ENCODE peak calls at places on chromosome 22, in nine cellular contexts. One of them, this sample, is unnamed.

GRCh38 chr22:16866167-16866566 is 41.0 kb upstream of the XKR3 start:
- DNase-seq in activated CD8-positive, alpha-beta memory T cell treated with anti-CD3 and anti-CD28 coated beads, Interleukin-2, amount 50 U/mL, for 4 hours: no peak
- DNase-seq in T1000: no peak
- DNase-seq in NCI-H1417: no peak
- DNase-seq in NB4: no peak
- DNase-seq in activated T-cell treated with anti-CD3 and anti-CD28 coated beads for 1 hour: no peak
- DNase-seq in mucosa of descending colon: no peak
- DNase-seq in small intestine: no peak
- DNase-seq in fibroblast of lung: no peak
- DNase-seq in this sample: peak; percentile 68

GRCh38 chr22:42430486-42431125 is 1.6 kb downstream of the NFAM1 start:
- DNase-seq in NB4: peak; percentile 88
- DNase-seq in fibroblast of lung: no peak
- DNase-seq in NCI-H1417: no peak
- DNase-seq in small intestine: no peak
- DNase-seq in activated T-cell treated with anti-CD3 and anti-CD28 coated beads for 1 hour: no peak
- DNase-seq in activated CD8-positive, alpha-beta memory T cell treated with anti-CD3 and anti-CD28 coated beads, Interleukin-2, amount 50 U/mL, for 4 hours: no peak
- DNase-seq in T1000: no peak
- DNase-seq in mucosa of descending colon: no peak
- DNase-seq in this sample: no peak

GRCh38 chr22:33658775-33659174 is 261.5 kb downstream of the LARGE1 start:
- DNase-seq in fibroblast of lung: peak; percentile 54
- DNase-seq in NB4: peak; percentile 60
- DNase-seq in mucosa of descending colon: no peak
- DNase-seq in activated T-cell treated with anti-CD3 and anti-CD28 coated beads for 1 hour: no peak
- DNase-seq in activated CD8-positive, alpha-beta memory T cell treated with anti-CD3 and anti-CD28 coated beads, Interleukin-2, amount 50 U/mL, for 4 hours: no peak
- DNase-seq in T1000: no peak
- DNase-seq in small intestine: no peak
- DNase-seq in NCI-H1417: no peak
- DNase-seq in this sample: no peak

GRCh38 chr22:39913886-39914285 is 13.0 kb downstream of the GRAP2 start:
- DNase-seq in mucosa of descending colon: no peak
- DNase-seq in T1000: no peak
- DNase-seq in fibroblast of lung: no peak
- DNase-seq in small intestine: no peak
- DNase-seq in activated T-cell treated with anti-CD3 and anti-CD28 coated beads for 1 hour: no peak
- DNase-seq in NCI-H1417: no peak
- DNase-seq in activated CD8-positive, alpha-beta memory T cell treated with anti-CD3 and anti-CD28 coated beads, Interleukin-2, amount 50 U/mL, for 4 hours: no peak
- DNase-seq in NB4: no peak
- DNase-seq in this sample: no peak

GRCh38 chr22:22711532-22711913 is 67.1 kb downstream of the GGTLC2 start:
- DNase-seq in NCI-H1417: no peak
- DNase-seq in fibroblast of lung: no peak
- DNase-seq in T1000: no peak
- DNase-seq in small intestine: no peak
- DNase-seq in activated T-cell treated with anti-CD3 and anti-CD28 coated beads for 1 hour: no peak
- DNase-seq in activated CD8-positive, alpha-beta memory T cell treated with anti-CD3 and anti-CD28 coated beads, Interleukin-2, amount 50 U/mL, for 4 hours: no peak
- DNase-seq in mucosa of descending colon: no peak
- DNase-seq in NB4: no peak
- DNase-seq in this sample: no peak

GRCh38 chr22:48955351-48956311 is 872.0 kb downstream of the BRD1 start:
- DNase-seq in NCI-H1417: peak; percentile 45
- DNase-seq in small intestine: no peak
- DNase-seq in NB4: no peak
- DNase-seq in activated T-cell treated with anti-CD3 and anti-CD28 coated beads for 1 hour: no peak
- DNase-seq in fibroblast of lung: no peak
- DNase-seq in T1000: no peak
- DNase-seq in activated CD8-positive, alpha-beta memory T cell treated with anti-CD3 and anti-CD28 coated beads, Interleukin-2, amount 50 U/mL, for 4 hours: no peak
- DNase-seq in mucosa of descending colon: no peak
- DNase-seq in this sample: no peak

GRCh38 chr22:23113067-23113846 is 28.5 kb downstream of the RSPH14 start:
- DNase-seq in small intestine: no peak
- DNase-seq in NB4: peak; percentile 31
- DNase-seq in fibroblast of lung: peak; percentile 56
- DNase-seq in mucosa of descending colon: no peak
- DNase-seq in activated CD8-positive, alpha-beta memory T cell treated with anti-CD3 and anti-CD28 coated beads, Interleukin-2, amount 50 U/mL, for 4 hours: no peak
- DNase-seq in activated T-cell treated with anti-CD3 and anti-CD28 coated beads for 1 hour: no peak
- DNase-seq in T1000: no peak
- DNase-seq in NCI-H1417: peak; percentile 56
- DNase-seq in this sample: no peak

GRCh38 chr22:23849009-23850006 is 8.4 kb upstream of the SLC2A11 start:
- DNase-seq in NCI-H1417: peak; percentile 75
- DNase-seq in fibroblast of lung: peak; percentile 57
- DNase-seq in T1000: peak; percentile 86
- DNase-seq in NB4: peak; percentile 76
- DNase-seq in activated CD8-positive, alpha-beta memory T cell treated with anti-CD3 and anti-CD28 coated beads, Interleukin-2, amount 50 U/mL, for 4 hours: peak; percentile 88
- DNase-seq in mucosa of descending colon: peak; percentile 93
- DNase-seq in small intestine: peak; percentile 69
- DNase-seq in activated T-cell treated with anti-CD3 and anti-CD28 coated beads for 1 hour: peak; percentile 81
- DNase-seq in this sample: no peak

GRCh38 chr22:44734278-44734677 is 18.1 kb upstream of the ARHGAP8 start:
- DNase-seq in NCI-H1417: no peak
- DNase-seq in T1000: no peak
- DNase-seq in activated T-cell treated with anti-CD3 and anti-CD28 coated beads for 1 hour: no peak
- DNase-seq in activated CD8-positive, alpha-beta memory T cell treated with anti-CD3 and anti-CD28 coated beads, Interleukin-2, amount 50 U/mL, for 4 hours: no peak
- DNase-seq in NB4: no peak
- DNase-seq in mucosa of descending colon: no peak
- DNase-seq in small intestine: no peak
- DNase-seq in fibroblast of lung: no peak
- DNase-seq in this sample: no peak

GRCh38 chr22:19853879-19854777 is 546 bp downstream of the GNB1L start:
- DNase-seq in small intestine: peak; percentile 22
- DNase-seq in NCI-H1417: no peak
- DNase-seq in activated T-cell treated with anti-CD3 and anti-CD28 coated beads for 1 hour: no peak
- DNase-seq in activated CD8-positive, alpha-beta memory T cell treated with anti-CD3 and anti-CD28 coated beads, Interleukin-2, amount 50 U/mL, for 4 hours: no peak
- DNase-seq in T1000: no peak
- DNase-seq in fibroblast of lung: peak; percentile 18
- DNase-seq in mucosa of descending colon: peak; percentile 49
- DNase-seq in NB4: no peak
- DNase-seq in this sample: no peak

GRCh38 chr22:21587803-21588611 is 20.5 kb downstream of the UBE2L3 start:
- DNase-seq in activated T-cell treated with anti-CD3 and anti-CD28 coated beads for 1 hour: no peak
- DNase-seq in fibroblast of lung: peak; percentile 16
- DNase-seq in small intestine: no peak
- DNase-seq in NB4: no peak
- DNase-seq in activated CD8-positive, alpha-beta memory T cell treated with anti-CD3 and anti-CD28 coated beads, Interleukin-2, amount 50 U/mL, for 4 hours: no peak
- DNase-seq in T1000: no peak
- DNase-seq in NCI-H1417: no peak
- DNase-seq in mucosa of descending colon: no peak
- DNase-seq in this sample: no peak

This sample was measured in HS-27A.